ENCODE peak calls at places on chromosome X, in four cellular contexts. M is CD4-positive, alpha-beta T cell; K is fibroblast of lung; L is H54. I is an unnamed sample.

GRCh38 chrX:6382284-6382683 is 152.6 kb downstream of the VCX3A start:
- DNase-seq in L (no peak), K (no peak), M (no peak), I (no peak)

GRCh38 chrX:114611018-114611619 is 27.2 kb downstream of the HTR2C start:
- DNase-seq in K (peak; percentile 19), M (no peak), L (no peak), I (no peak)

GRCh38 chrX:87924619-87925018 is 407.0 kb downstream of the KLHL4 start:
- DNase-seq in K (no peak), L (no peak), M (no peak), I (no peak)

GRCh38 chrX:80430826-80431501 is 10.7 kb downstream of the TENT5D start:
- DNase-seq in L (peak; percentile 1), K (no peak), M (no peak), I (no peak)

GRCh38 chrX:154004315-154004714 is 15.4 kb downstream of the IRAK1 start:
- DNase-seq in M (no peak), K (no peak), L (no peak), I (no peak)

GRCh38 chrX:134990475-134991473 is at the start of gene SMIM10:
- DNase-seq in L (peak; percentile 69), K (peak; percentile 79), M (peak; percentile 1), I (no peak)

GRCh38 chrX:17032351-17032750 is 85.9 kb downstream of the REPS2 start:
- DNase-seq in M (no peak), K (peak; percentile 97), L (peak; percentile 21), I (no peak)

GRCh38 chrX:9182041-9182440 is 148.1 kb upstream of the FAM9B start:
- DNase-seq in L (no peak), K (no peak), M (no peak), I (no peak)

GRCh38 chrX:545488-545887 is 85.1 kb upstream of the SHOX start:
- DNase-seq in K (no peak), L (no peak), M (no peak), I (no peak)

GRCh38 chrX:16892504-16893362 is 22.6 kb upstream of the RBBP7 start:
- DNase-seq in M (peak; percentile 17), K (peak; percentile 73), L (no peak), I (peak; percentile 31)

GRCh38 chrX:11103751-11104150 is 7.4 kb upstream of the HCCS start:
- DNase-seq in K (no peak), L (no peak), M (no peak), I (no peak)